ENCODE peak calls at places on chromosomes 3 and 15, in five cellular contexts. W is fibroblast of pulmonary artery; B is activated CD8-positive, alpha-beta T cell treated with anti-CD3 and anti-CD28 coated beads for 36 hours; Z is lung; X is thoracic aorta. K is an unnamed sample.

GRCh38 chr3:85576091-85576690 is 617.4 kb downstream of the CADM2 start:
- DNase-seq in W (peak), B (peak), Z (peak), X (no peak), K (peak)

GRCh38 chr3:87161486-87161885 is 65.6 kb upstream of the CHMP2B start:
- DNase-seq in W (no peak), B (no peak), Z (no peak), X (no peak), K (no peak)

GRCh38 chr3:49158792-49159191 is 7.3 kb downstream of the CCDC71 start:
- DNase-seq in W (no peak), B (no peak), Z (no peak), X (no peak), K (no peak)

GRCh38 chr15:53710906-53711305 is 48.6 kb downstream of the WDR72 start:
- DNase-seq in W (no peak), B (no peak), Z (no peak), X (no peak), K (no peak)

GRCh38 chr3:24493951-24494615 is 567 bp downstream of the THRB start:
- DNase-seq in W (peak), B (no peak), Z (peak), X (peak), K (peak)

GRCh38 chr3:32410367-32411246 is 19.0 kb downstream of the CMTM7 start:
- DNase-seq in W (no peak), B (no peak), Z (no peak), X (no peak), K (no peak)

GRCh38 chr3:195213639-195214315 is 57.2 kb downstream of the XXYLT1 start:
- DNase-seq in W (no peak), B (no peak), Z (no peak), X (no peak), K (no peak)

GRCh38 chr3:151146071-151146730 is 56.8 kb downstream of the GPR171 start:
- DNase-seq in W (peak), B (peak), Z (peak), X (peak), K (peak)

GRCh38 chr15:72281713-72282112 is 9.4 kb upstream of the PARP6 start:
- DNase-seq in W (no peak), B (no peak), Z (no peak), X (no peak), K (no peak)

GRCh38 chr3:107251819-107252218 is 125.4 kb upstream of the CCDC54 start:
- DNase-seq in W (no peak), B (no peak), Z (no peak), X (no peak), K (no peak)

GRCh38 chr3:17183951-17184550 is 299.3 kb downstream of the PLCL2 start:
- DNase-seq in W (peak), B (peak), Z (no peak), X (no peak), K (no peak)

GRCh38 chr3:31166249-31166885 is 271.9 kb upstream of the GADL1 start:
- DNase-seq in W (peak), B (no peak), Z (no peak), X (no peak), K (no peak)

GRCh38 chr3:196397941-196398340 is 34.3 kb downstream of the UBXN7 start:
- DNase-seq in W (no peak), B (no peak), Z (no peak), X (no peak), K (no peak)

GRCh38 chr3:38479431-38480092 is 16.6 kb upstream of the EXOG start:
- DNase-seq in W (peak), B (peak), Z (peak), X (no peak), K (peak)

GRCh38 chr3:184332370-184333090 is 4.9 kb upstream of the FAM131A start:
- DNase-seq in W (peak), B (no peak), Z (no peak), X (no peak), K (no peak)

GRCh38 chr15:45549831-45550230 is 27.3 kb upstream of the SLC30A4 start:
- DNase-seq in W (peak), B (no peak), Z (no peak), X (no peak), K (no peak)

GRCh38 chr15:63043391-63044076 is 987 bp downstream of the TPM1 start:
- DNase-seq in W (no peak), B (peak), Z (no peak), X (no peak), K (peak)

GRCh38 chr3:99330924-99331532 is 307.4 kb upstream of the COL8A1 start:
- DNase-seq in W (peak), B (no peak), Z (no peak), X (no peak), K (no peak)

GRCh38 chr15:60704717-60705116 is 225.8 kb upstream of the ICE2 start:
- DNase-seq in W (no peak), B (no peak), Z (no peak), X (no peak), K (no peak)

GRCh38 chr15:45121706-45122417 is 7.7 kb downstream of the DUOXA2 start:
- DNase-seq in W (peak), B (no peak), Z (no peak), X (no peak), K (no peak)

GRCh38 chr15:87347806-87348515 is 908.6 kb downstream of the NTRK3 start:
- DNase-seq in W (no peak), B (no peak), Z (no peak), X (no peak), K (no peak)

GRCh38 chr3:187259171-187259570 is 32.4 kb downstream of the MASP1 start:
- DNase-seq in W (no peak), B (no peak), Z (no peak), X (no peak), K (no peak)

GRCh38 chr3:44074181-44074580 is 167.5 kb upstream of the TOPAZ1 start:
- DNase-seq in W (no peak), B (no peak), Z (no peak), X (no peak), K (no peak)

GRCh38 chr3:113019182-113020137 is 28.7 kb downstream of the GTPBP8 start:
- DNase-seq in W (peak), B (peak), Z (peak), X (peak), K (peak)

GRCh38 chr3:143897558-143898305 is 49.5 kb upstream of the SLC9A9 start:
- DNase-seq in W (peak), B (no peak), Z (no peak), X (no peak), K (no peak)

GRCh38 chr15:64837502-64837901 is 4.2 kb upstream of the PLEKHO2 start:
- DNase-seq in W (no peak), B (peak), Z (no peak), X (no peak), K (no peak)

GRCh38 chr3:184300377-184300717 is 1.3 kb downstream of the PSMD2 start:
- DNase-seq in W (no peak), B (no peak), Z (no peak), X (no peak), K (no peak)

GRCh38 chr3:177284383-177284881 is 87.2 kb upstream of the TBL1XR1 start:
- DNase-seq in W (peak), B (peak), Z (peak), X (no peak), K (no peak)

GRCh38 chr15:90046846-90047481 is 45.8 kb downstream of the ZNF710 start:
- DNase-seq in W (no peak), B (no peak), Z (peak), X (no peak), K (peak)

GRCh38 chr3:170809021-170809974 is 60.7 kb downstream of the RPL22L1 start:
- DNase-seq in W (peak), B (peak), Z (no peak), X (no peak), K (peak)
- TF ChIP-seq CTCF in W (peak), B (no peak), Z (no peak), X (peak), K (peak)

GRCh38 chr3:157541506-157542236 is 38.5 kb upstream of the VEPH1 start:
- DNase-seq in W (no peak), B (no peak), Z (no peak), X (no peak), K (no peak)

GRCh38 chr3:157544501-157545139 is 41.4 kb upstream of the VEPH1 start:
- DNase-seq in W (peak), B (no peak), Z (no peak), X (no peak), K (no peak)

GRCh38 chr3:157543491-157544035 is 40.3 kb upstream of the VEPH1 start:
- DNase-seq in W (no peak), B (no peak), Z (no peak), X (no peak), K (peak)

GRCh38 chr3:157540656-157541055 is 37.4 kb upstream of the VEPH1 start:
- DNase-seq in W (no peak), B (no peak), Z (no peak), X (no peak), K (no peak)

DNA sequence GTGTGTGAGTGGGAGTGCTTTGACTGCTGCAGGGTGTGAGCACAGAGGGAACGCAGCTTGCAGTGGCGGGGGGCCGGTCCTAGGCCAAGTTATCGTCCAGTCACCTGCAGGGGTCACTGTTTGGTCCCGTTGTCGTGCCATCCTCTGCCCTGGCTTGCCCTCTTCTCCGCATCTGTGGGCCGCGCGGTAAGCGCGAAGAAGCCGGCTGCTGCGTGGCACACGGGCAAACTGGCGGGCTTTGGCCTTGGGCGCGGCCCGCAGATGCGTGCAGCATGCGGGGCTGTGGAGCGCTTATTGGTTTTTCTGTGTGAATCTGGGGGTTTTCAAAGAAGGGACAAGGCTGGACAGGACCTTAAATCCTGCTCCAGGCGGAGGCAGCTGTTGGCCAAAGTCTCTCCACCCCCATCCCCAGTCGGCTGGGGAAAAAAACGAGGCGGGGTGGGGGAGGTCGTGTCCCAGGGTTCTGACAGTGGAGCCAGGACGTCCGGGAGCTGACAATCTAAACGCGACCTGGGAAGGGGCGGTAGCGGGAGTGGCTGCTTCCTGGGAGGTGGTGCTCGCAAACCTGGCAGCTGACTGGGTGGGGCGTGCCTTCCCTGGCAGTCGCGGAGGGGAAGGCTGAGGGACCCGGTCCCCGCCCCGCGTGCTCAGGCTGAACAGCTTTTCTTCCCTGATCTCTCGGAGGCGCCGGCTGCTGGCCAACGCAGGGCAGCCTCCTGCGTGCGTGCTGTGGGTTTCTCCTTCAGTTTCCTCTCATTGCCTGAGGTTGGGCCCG is 39.7 kb upstream of the VEPH1 start:
- DNase-seq in W (peak), B (no peak), Z (peak), X (no peak), K (peak)
- TF ChIP-seq CTCF in W (peak), B (no peak), Z (no peak), X (no peak), K (no peak)

GRCh38 chr3:71380096-71380495 is 203.4 kb downstream of the FOXP1 start:
- DNase-seq in W (no peak), B (no peak), Z (no peak), X (peak), K (no peak)
- TF ChIP-seq CTCF in W (no peak), B (peak), Z (no peak), X (peak), K (no peak)

DNA sequence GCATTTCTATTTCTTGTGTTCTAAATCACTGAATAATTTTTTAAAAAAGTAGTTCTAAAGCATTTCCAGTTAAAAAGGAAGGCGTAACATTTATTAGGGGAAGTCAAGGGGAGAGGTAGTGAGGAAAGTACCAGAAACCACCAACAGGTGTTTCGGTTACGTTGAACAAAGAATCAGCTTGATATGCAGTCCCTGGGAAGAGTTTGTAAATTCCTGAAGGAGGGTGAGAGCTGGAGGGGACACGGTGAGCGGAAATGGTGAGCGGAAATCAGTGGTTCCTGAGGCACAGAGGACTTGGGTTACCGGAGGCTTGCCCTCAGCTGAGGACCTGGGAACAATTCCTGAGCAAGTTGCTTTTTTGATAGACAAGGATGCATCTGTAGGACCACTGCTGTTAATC is 17.8 kb downstream of the MAP2K1 start:
- DNase-seq in W (no peak), B (no peak), Z (no peak), X (no peak), K (no peak)
- TF ChIP-seq CTCF in W (no peak), B (peak), Z (no peak), X (no peak), K (no peak)

GRCh38 chr15:100336061-100336460 is 5.7 kb downstream of the ADAMTS17 start:
- DNase-seq in W (no peak), B (no peak), Z (no peak), X (no peak), K (no peak)

GRCh38 chr15:100334015-100334414 is 7.8 kb downstream of the ADAMTS17 start:
- DNase-seq in W (no peak), B (no peak), Z (no peak), X (no peak), K (no peak)

GRCh38 chr15:100335335-100335999 is 6.3 kb downstream of the ADAMTS17 start:
- DNase-seq in W (no peak), B (no peak), Z (no peak), X (no peak), K (no peak)

GRCh38 chr15:100334456-100334855 is 7.3 kb downstream of the ADAMTS17 start:
- DNase-seq in W (no peak), B (no peak), Z (no peak), X (no peak), K (no peak)

GRCh38 chr15:100334905-100335304 is 6.9 kb downstream of the ADAMTS17 start:
- DNase-seq in W (no peak), B (no peak), Z (no peak), X (no peak), K (no peak)
- TF ChIP-seq CTCF in W (no peak), B (no peak), Z (no peak), X (no peak), K (no peak)

DNA sequence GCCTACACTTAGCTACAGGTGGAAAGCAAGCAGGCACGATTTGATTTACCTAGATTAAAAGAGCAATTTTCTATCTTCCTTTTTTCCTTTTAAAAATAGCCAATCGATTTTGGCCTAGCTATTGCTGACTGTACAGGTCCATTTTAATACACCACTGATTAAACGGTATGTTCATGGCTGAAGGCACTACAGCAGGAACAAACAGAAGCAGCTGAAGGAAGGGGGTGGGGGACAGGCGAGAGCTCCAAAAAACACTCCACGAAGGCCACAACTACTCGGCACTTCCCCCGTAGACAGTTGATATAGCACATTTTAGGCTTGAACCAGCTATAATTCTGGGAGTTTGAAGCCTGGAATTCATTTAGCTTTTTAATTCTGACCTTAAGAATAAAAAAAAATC is 115.5 kb downstream of the TIGIT start:
- DNase-seq in W (no peak), B (no peak), Z (no peak), X (no peak), K (no peak)
- TF ChIP-seq CTCF in W (no peak), B (no peak), Z (no peak), X (no peak), K (no peak)

K was measured in GM13976.